ENCODE peak calls at places on chromosomes 1 and 21, in eight cellular contexts. D is non-pigmented ciliary epithelial cell; K is CD4-positive, alpha-beta T cell; H is putamen; Z is skeletal muscle cell; R is WTC11; C is GM18507; A is fibroblast of lung. P is an unnamed sample.

GRCh38 chr1:29809446-29810120 is 573.3 kb downstream of the PTPRU start:
- DNase-seq in C (no peak), A (no peak), R (no peak), Z (no peak), K (no peak), D (no peak), H (no peak), P (no peak)

GRCh38 chr1:9128161-9128519 is 762 bp downstream of the GPR157 start:
- DNase-seq in A (no peak), Z (no peak), C (no peak), H (no peak), K (no peak), D (no peak), R (no peak), P (no peak)

GRCh38 chr21:35015435-35016024 is 33.6 kb downstream of the RUNX1 start:
- DNase-seq in D (no peak), K (no peak), C (no peak), A (no peak), H (no peak), R (no peak), Z (no peak), P (no peak)

GRCh38 chr1:62266217-62266616 is 53.0 kb downstream of the KANK4 start:
- DNase-seq in A (no peak), H (no peak), C (no peak), K (no peak), R (no peak), Z (no peak), D (no peak), P (no peak)

GRCh38 chr1:117001254-117001927 is at the start of gene CD101:
- DNase-seq in H (no peak), C (peak), K (no peak), D (no peak), Z (no peak), A (no peak), R (no peak), P (peak)

GRCh38 chr1:109441105-109441504 is 14.9 kb upstream of the PSMA5 start:
- DNase-seq in H (no peak), K (no peak), Z (peak), R (no peak), C (no peak), A (peak), D (no peak), P (no peak)

GRCh38 chr1:30444850-30445249 is 278.5 kb downstream of the MATN1 start:
- DNase-seq in K (no peak), A (no peak), C (no peak), H (no peak), R (no peak), D (no peak), Z (no peak), P (no peak)

GRCh38 chr1:10253755-10254154 is 43.4 kb downstream of the KIF1B start:
- DNase-seq in Z (peak), H (no peak), D (peak), A (peak), C (no peak), R (no peak), K (no peak), P (no peak)

GRCh38 chr1:78263946-78264345 is 218.2 kb downstream of the GIPC2 start:
- DNase-seq in D (no peak), H (no peak), R (no peak), C (no peak), K (no peak), Z (no peak), A (no peak), P (no peak)

GRCh38 chr1:154730251-154730650 is 122.3 kb upstream of the ADAR start:
- DNase-seq in K (no peak), Z (no peak), A (no peak), R (no peak), C (no peak), H (no peak), D (no peak), P (no peak)

GRCh38 chr1:117656202-117656641 is 50.4 kb downstream of the TENT5C start:
- DNase-seq in C (no peak), A (no peak), H (no peak), R (no peak), D (no peak), K (peak), Z (no peak), P (no peak)

GRCh38 chr1:50422946-50423669 is at the start of gene DMRTA2:
- DNase-seq in R (peak), K (no peak), C (no peak), A (no peak), Z (no peak), H (peak), D (no peak), P (no peak)

GRCh38 chr1:181083842-181084605 is 4.5 kb upstream of the IER5 start:
- DNase-seq in R (peak), A (peak), H (no peak), K (peak), C (no peak), D (no peak), Z (no peak), P (no peak)

GRCh38 chr1:164477336-164477735 is 81.6 kb upstream of the PBX1 start:
- DNase-seq in D (no peak), Z (no peak), H (no peak), K (no peak), R (no peak), A (no peak), C (no peak), P (no peak)

GRCh38 chr1:78222962-78223358 is 177.2 kb downstream of the GIPC2 start:
- DNase-seq in H (no peak), Z (no peak), C (no peak), D (no peak), R (no peak), A (no peak), K (no peak), P (no peak)

GRCh38 chr1:217029311-217030157 is 306.3 kb upstream of the ESRRG start:
- DNase-seq in R (no peak), A (peak), C (no peak), Z (peak), D (peak), H (no peak), K (no peak), P (no peak)

GRCh38 chr1:30106125-30106524 is 617.3 kb downstream of the MATN1 start:
- DNase-seq in R (peak), K (no peak), A (peak), C (no peak), H (no peak), Z (no peak), D (no peak), P (no peak)

GRCh38 chr1:209774592-209774991 is 9.8 kb downstream of the C1orf74 start:
- DNase-seq in R (no peak), D (no peak), H (no peak), K (no peak), Z (no peak), A (no peak), C (no peak), P (no peak)

GRCh38 chr21:26460621-26461020 is 112.5 kb downstream of the CYYR1 start:
- DNase-seq in H (no peak), Z (no peak), C (no peak), D (no peak), A (no peak), K (no peak), R (no peak), P (no peak)

GRCh38 chr1:226679853-226680516 is 59.1 kb downstream of the ITPKB start:
- DNase-seq in D (no peak), K (peak), Z (no peak), C (peak), R (peak), H (peak), A (peak), P (peak)

P was measured in GM12891.